ENCODE peak calls at places on chromosomes 5 and 9, in four cellular contexts. O, Q, Y and X are unnamed samples.

GRCh38 chr5:109409844-109410388 is at the start of gene PJA2:
- DNase-seq in Q (peak), O (peak), Y (peak), X (peak)

GRCh38 chr5:109146611-109147010 is 263.2 kb downstream of the PJA2 start:
- DNase-seq in Y (no peak), O (no peak), Q (no peak), X (no peak)

GRCh38 chr5:119398713-119399492 is 43.1 kb downstream of the TNFAIP8 start:
- DNase-seq in O (no peak), Y (no peak), Q (no peak), X (no peak)

GRCh38 chr5:45648744-45649143 is 47.4 kb downstream of the HCN1 start:
- DNase-seq in Q (no peak), Y (no peak), O (no peak), X (no peak)

GRCh38 chr5:73183491-73183891 is 10.5 kb downstream of the TMEM174 start:
- DNase-seq in O (no peak), Y (no peak), Q (no peak), X (no peak)

GRCh38 chr5:27494845-27495244 is 456.5 kb upstream of the CDH9 start:
- DNase-seq in Y (no peak), O (no peak), Q (no peak), X (no peak)

GRCh38 chr5:159486836-159487235 is 156.5 kb upstream of the IL12B start:
- DNase-seq in O (no peak), Y (no peak), Q (no peak), X (no peak)

GRCh38 chr5:136020383-136021015 is 8.3 kb upstream of the TGFBI start:
- DNase-seq in Y (no peak), O (no peak), Q (peak), X (peak)

GRCh38 chr9:134039386-134040175 is 14.3 kb downstream of the BRD3OS start:
- DNase-seq in O (no peak), Q (no peak), Y (no peak), X (no peak)
- TF ChIP-seq SPI1 in O (no peak), Q (no peak), Y (no peak), X (no peak)

DNA sequence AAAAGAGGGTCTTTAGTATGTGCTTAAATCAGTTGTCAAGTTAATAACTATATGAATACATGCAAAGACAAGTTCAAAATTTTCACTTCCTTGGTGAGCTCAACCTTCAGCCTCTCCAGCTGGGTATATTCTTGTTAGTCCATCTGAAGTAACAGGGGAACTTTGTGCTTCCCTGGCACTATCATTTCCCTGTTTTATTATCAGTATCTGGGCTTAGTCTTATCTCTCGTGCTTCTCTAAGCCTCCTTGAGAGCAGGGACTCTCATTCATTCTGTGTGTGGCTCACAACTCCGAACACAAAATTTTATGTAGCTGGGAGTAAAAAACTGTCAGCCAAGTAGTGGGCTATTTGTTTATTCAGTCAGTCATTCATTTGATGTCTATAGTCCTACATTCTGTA is 175.9 kb upstream of the MAP3K1 start:
- DNase-seq in Q (no peak), Y (no peak), O (no peak), X (no peak)
- TF ChIP-seq SPI1 in Q (no peak), Y (no peak), O (no peak), X (no peak)

GRCh38 chr9:125521462-125522327 is 185.3 kb downstream of the MAPKAP1 start:
- DNase-seq in O (no peak), Y (no peak), Q (no peak), X (peak)
- TF ChIP-seq SPI1 in O (peak), Y (peak), Q (peak), X (peak)

GRCh38 chr5:66633754-66634153 is 37.6 kb downstream of the MAST4 start:
- DNase-seq in Y (no peak), Q (no peak), O (no peak), X (no peak)
- TF ChIP-seq SPI1 in Y (no peak), Q (no peak), O (no peak), X (no peak)

DNA sequence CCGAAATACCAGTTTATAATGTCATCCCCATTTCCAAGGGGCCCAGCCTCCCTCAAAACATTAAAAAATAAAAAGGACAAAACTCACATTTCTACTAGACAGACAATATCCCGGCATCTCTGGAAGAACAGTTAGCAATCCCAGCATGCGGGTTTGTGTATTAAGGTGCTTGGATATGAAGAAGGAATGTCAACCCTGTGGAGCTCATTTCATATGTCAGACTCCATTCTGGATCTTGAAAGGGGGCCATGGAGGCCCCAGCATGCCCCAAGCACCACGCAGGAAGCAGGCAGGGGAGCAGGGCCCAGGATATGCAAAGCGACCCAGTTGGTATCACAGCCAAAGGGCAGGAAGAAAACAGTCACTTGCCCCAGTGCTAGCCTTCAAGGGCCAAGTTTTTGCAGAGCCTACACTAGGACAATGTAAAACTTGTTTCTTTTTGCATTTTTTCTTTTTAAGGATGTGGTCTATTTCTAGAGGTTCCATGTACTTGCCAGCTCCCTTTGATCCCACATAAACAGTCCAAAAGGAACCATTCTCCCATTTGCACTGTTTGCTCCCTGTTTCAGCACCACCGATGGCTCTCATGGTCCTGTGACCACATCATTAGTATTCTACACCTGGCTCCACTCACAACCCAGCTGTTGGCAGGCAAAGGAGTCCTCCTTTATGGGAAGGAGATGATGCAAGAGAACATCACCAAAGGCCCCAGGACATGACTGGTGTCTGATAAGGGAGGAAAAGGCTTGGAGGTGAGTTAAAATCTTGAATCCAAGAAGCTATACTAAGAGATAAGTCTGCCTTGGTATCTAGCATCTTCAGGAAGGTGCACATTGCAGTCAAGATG is 58.3 kb downstream of the FGF1 start:
- DNase-seq in Y (no peak), Q (no peak), O (no peak), X (no peak)
- TF ChIP-seq SPI1 in Y (no peak), Q (no peak), O (no peak), X (no peak)